ENCODE peak calls at places on chromosomes 5 and 9, in nine cellular contexts. D is heart right ventricle, Y is upper lobe of right lung, E is fibroblast of lung, O is transverse colon, S is body of pancreas, K is suprapubic skin, B is A549, N is astrocyte of the spinal cord. L is an unnamed sample.

GRCh38 chr9:121731919-121732318 is 80.5 kb downstream of the DAB2IP start:
- DNase-seq in Y (no peak), B (no peak), S (no peak), O (peak; percentile 62), K (no peak), E (no peak), N (no peak), D (no peak), L (no peak)

GRCh38 chr5:59744531-59744992 is 149.0 kb downstream of the PDE4D start:
- DNase-seq in K (no peak), N (peak; percentile 74), E (peak; percentile 74), O (no peak), Y (no peak), B (peak; percentile 74), S (no peak), D (no peak), L (no peak)

GRCh38 chr5:169707714-169708113 is 70.6 kb downstream of the DOCK2 start:
- DNase-seq in E (no peak), Y (no peak), B (no peak), N (no peak), K (no peak), S (no peak), O (no peak), D (no peak), L (no peak)

GRCh38 chr5:3195991-3196390 is 399.6 kb upstream of the IRX1 start:
- DNase-seq in D (no peak), S (no peak), O (no peak), K (no peak), E (no peak), B (no peak), N (no peak), Y (no peak), L (no peak)

GRCh38 chr5:172707285-172708182 is 63.5 kb downstream of the DUSP1 start:
- DNase-seq in K (no peak), E (peak; percentile 75), S (no peak), Y (peak; percentile 69), O (no peak), N (peak; percentile 66), B (peak; percentile 84), D (no peak), L (peak; percentile 49)

GRCh38 chr5:3197699-3198098 is 397.9 kb upstream of the IRX1 start:
- DNase-seq in D (no peak), Y (no peak), E (no peak), K (no peak), O (no peak), N (peak; percentile 1), S (no peak), B (no peak), L (no peak)

GRCh38 chr5:36870399-36871040 is 6.0 kb upstream of the NIPBL start:
- DNase-seq in B (peak; percentile 74), Y (no peak), N (peak; percentile 71), D (no peak), S (no peak), K (no peak), E (peak; percentile 81), O (no peak), L (no peak)

GRCh38 chr9:112866662-112867274 is 23.9 kb downstream of the SLC46A2 start:
- DNase-seq in K (no peak), Y (no peak), N (no peak), B (peak; percentile 69), D (no peak), S (no peak), E (no peak), O (peak; percentile 21), L (no peak)

GRCh38 chr9:77495834-77496671 is 152.1 kb downstream of the GNA14 start:
- DNase-seq in O (no peak), D (no peak), K (no peak), N (peak; percentile 77), S (no peak), Y (no peak), E (peak; percentile 23), B (peak; percentile 71), L (peak; percentile 49)

GRCh38 chr5:82105457-82105856 is 133.6 kb downstream of the ATG10 start:
- DNase-seq in K (no peak), N (no peak), O (no peak), S (no peak), E (peak; percentile 10), Y (no peak), B (no peak), D (no peak), L (no peak)

GRCh38 chr5:9104576-9105339 is 441.1 kb downstream of the SEMA5A start:
- DNase-seq in K (no peak), O (no peak), D (no peak), E (peak; percentile 38), S (no peak), N (peak; percentile 37), B (no peak), Y (no peak), L (peak; percentile 10)

GRCh38 chr5:103041071-103041676 is 78.8 kb downstream of the GIN1 start:
- DNase-seq in Y (no peak), N (peak; percentile 65), K (no peak), E (peak; percentile 81), B (peak; percentile 58), D (no peak), O (no peak), S (no peak), L (peak; percentile 17)

GRCh38 chr5:96175090-96175489 is 213.4 kb upstream of the ELL2 start:
- DNase-seq in O (no peak), N (no peak), B (peak; percentile 31), Y (no peak), S (no peak), K (no peak), E (no peak), D (no peak), L (no peak)

GRCh38 chr5:139460457-139460856 is 2.1 kb downstream of the ECSCR start:
- DNase-seq in O (no peak), D (no peak), S (no peak), Y (no peak), K (no peak), B (no peak), N (peak; percentile 22), E (no peak), L (no peak)

GRCh38 chr9:87670572-87671264 is 55.2 kb upstream of the CTSL start:
- DNase-seq in E (no peak), K (no peak), D (no peak), S (no peak), O (no peak), N (no peak), B (no peak), Y (no peak), L (no peak)

GRCh38 chr9:91949293-91949945 is 609 bp downstream of the ROR2 start:
- DNase-seq in K (no peak), O (no peak), B (peak; percentile 28), E (no peak), D (no peak), N (no peak), S (no peak), Y (no peak), L (no peak)

GRCh38 chr9:129888809-129889460 is 53.7 kb downstream of the USP20 start:
- DNase-seq in E (no peak), K (no peak), N (no peak), O (no peak), D (no peak), S (no peak), B (no peak), Y (no peak), L (no peak)
- H3K4me3 ChIP-seq in E (no peak overlapping the region), K (peak overlapping the region; percentile 3), N (no peak overlapping the region), O (no peak overlapping the region), D (peak overlapping the region; percentile 20), S (no peak overlapping the region), B (no peak overlapping the region), Y (no peak overlapping the region), L (no peak overlapping the region)

DNA sequence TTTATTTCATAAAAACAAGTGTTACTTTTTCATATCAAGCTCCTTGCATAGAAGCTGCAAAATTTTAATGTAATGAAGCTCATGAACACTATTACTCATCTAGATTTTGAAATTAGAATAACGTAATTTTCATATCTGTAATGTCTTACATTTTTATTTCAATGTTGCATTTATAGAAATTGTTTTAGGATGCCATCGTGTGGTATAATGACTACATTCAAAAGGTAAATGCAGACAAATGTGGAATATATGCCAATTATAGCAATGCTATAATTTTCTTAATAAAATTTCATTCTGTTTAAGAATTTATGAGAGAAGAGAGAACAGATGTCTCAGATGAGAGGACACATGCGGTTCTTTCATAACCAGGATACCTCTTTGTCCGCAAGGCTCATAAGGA is 230.2 kb downstream of the TMEM232 start:
- DNase-seq in N (no peak), D (no peak), Y (no peak), S (no peak), E (no peak), O (no peak), K (no peak), B (no peak), L (no peak)
- TF ChIP-seq CTCF in N (no peak), D (no peak), Y (no peak), S (no peak), E (no peak), O (no peak), K (no peak), B (no peak), L (no peak)

DNA sequence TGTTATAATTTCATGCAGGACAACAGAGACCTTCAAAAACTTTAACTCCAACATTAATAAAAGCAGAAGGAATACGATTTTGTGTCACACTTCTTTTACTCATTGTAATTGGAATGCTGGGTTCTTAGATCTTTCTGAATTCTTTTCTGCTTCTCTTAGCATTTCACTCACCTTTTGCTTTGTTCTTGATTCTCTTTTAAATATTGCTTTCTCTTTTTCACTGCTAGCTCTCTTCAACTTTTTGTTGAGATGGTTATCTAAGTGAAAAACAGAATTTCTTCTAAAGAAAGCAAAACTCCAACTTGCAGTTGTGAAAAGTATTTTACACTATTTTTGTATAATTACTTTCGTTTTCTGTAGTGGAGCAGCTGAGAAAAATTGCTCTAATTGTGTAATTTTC is 212.6 kb upstream of the KIF2A start:
- DNase-seq in O (no peak), B (no peak), E (no peak), N (no peak), K (no peak), S (no peak), Y (no peak), D (no peak), L (no peak)
- H3K4me3 ChIP-seq in O (no peak overlapping the region), B (peak overlapping the region; percentile 27), E (no peak overlapping the region), N (no peak overlapping the region), K (no peak overlapping the region), S (no peak overlapping the region), Y (no peak overlapping the region), D (no peak overlapping the region), L (no peak overlapping the region)

GRCh38 chr9:15277400-15278137 is 29.4 kb downstream of the TTC39B start:
- DNase-seq in N (peak; percentile 52), E (peak; percentile 54), O (no peak), B (peak; percentile 22), Y (no peak), K (no peak), D (no peak), S (no peak), L (no peak)
- TF ChIP-seq CTCF in N (peak; percentile 24), E (peak; percentile 30), O (peak; percentile 25), B (peak; percentile 67), Y (peak; percentile 44), K (no peak), D (peak; percentile 56), S (peak; percentile 56), L (peak; percentile 5)

GRCh38 chr5:1124181-1125029 is 12.5 kb upstream of the SLC12A7 start:
- DNase-seq in K (no peak), E (no peak), N (no peak), B (no peak), S (no peak), Y (no peak), O (no peak), D (peak; percentile 48), L (no peak)
- H3K4me3 ChIP-seq in K (no peak overlapping the region), E (no peak overlapping the region), N (no peak overlapping the region), B (no peak overlapping the region), S (no peak overlapping the region), Y (no peak overlapping the region), O (no peak overlapping the region), D (no peak overlapping the region), L (no peak overlapping the region)

L was measured in HFF-Myc.